ENCODE peak calls at places on chromosomes 7 and 10, in seven cellular contexts. K is IMR-90, D is fibroblast of pulmonary artery, M is mesendoderm, W is lower leg skin, N is foreskin fibroblast, B is PC-3. U is an unnamed sample.

GRCh38 chr10:46544989-46545791 is 11.3 kb downstream of the GPRIN2 start:
- DNase-seq in D (peak), N (peak), M (peak), W (peak), K (no peak), B (peak), U (no peak)

GRCh38 chr7:4682621-4683042 is 537 bp downstream of the FOXK1 start:
- DNase-seq in M (peak), W (no peak), D (peak), N (peak), K (peak), B (peak), U (no peak)

GRCh38 chr7:130906575-130906974 is 172.6 kb upstream of the KLF14 start:
- DNase-seq in W (no peak), M (no peak), K (peak), B (peak), D (no peak), N (peak), U (no peak)

GRCh38 chr10:84348860-84349259 is 20.5 kb downstream of the CCSER2 start:
- DNase-seq in M (no peak), W (no peak), B (peak), K (peak), D (peak), N (peak), U (no peak)

GRCh38 chr7:157016352-157017041 is 6.0 kb upstream of the MNX1 start:
- DNase-seq in D (no peak), N (no peak), B (no peak), W (peak), K (no peak), M (peak), U (no peak)

GRCh38 chr7:81574723-81575326 is 195.0 kb downstream of the HGF start:
- DNase-seq in D (peak), K (peak), W (no peak), B (no peak), N (no peak), M (no peak), U (peak)

GRCh38 chr7:133650067-133650466 is 397.2 kb downstream of the EXOC4 start:
- DNase-seq in B (no peak), K (peak), D (peak), M (no peak), N (peak), W (no peak), U (no peak)

GRCh38 chr10:50310560-50311174 is 59.4 kb upstream of the ASAH2 start:
- DNase-seq in N (no peak), M (peak), B (peak), K (no peak), W (no peak), D (peak), U (no peak)

GRCh38 chr7:8511810-8512209 is 78.4 kb downstream of the NXPH1 start:
- DNase-seq in K (no peak), M (no peak), B (no peak), W (no peak), D (no peak), N (no peak), U (no peak)

GRCh38 chr10:7696545-7696944 is 6.6 kb upstream of the ITIH2 start:
- DNase-seq in W (no peak), B (peak), N (no peak), D (peak), M (no peak), K (no peak), U (no peak)

GRCh38 chr7:152647009-152647408 is 28.9 kb downstream of the XRCC2 start:
- DNase-seq in N (no peak), M (no peak), B (no peak), D (no peak), K (no peak), W (no peak), U (no peak)

GRCh38 chr10:21531164-21531563 is 2.9 kb upstream of the MLLT10 start:
- DNase-seq in B (no peak), K (peak), W (no peak), M (no peak), D (peak), N (peak), U (no peak)

GRCh38 chr10:130052193-130052592 is 58.4 kb downstream of the C10orf143 start:
- DNase-seq in M (no peak), D (no peak), B (no peak), K (no peak), N (no peak), W (no peak), U (no peak)

GRCh38 chr7:141649865-141650499 is 52.0 kb downstream of the DENND11 start:
- DNase-seq in W (no peak), K (peak), N (peak), B (peak), D (peak), M (peak), U (peak)

GRCh38 chr10:58106211-58107035 is 161.3 kb downstream of the IPMK start:
- DNase-seq in D (no peak), M (no peak), W (no peak), B (no peak), N (no peak), K (no peak), U (no peak)

GRCh38 chr7:513521-514166 is 6.0 kb downstream of the PDGFA start:
- DNase-seq in W (no peak), N (peak), B (peak), K (peak), M (no peak), D (peak), U (peak)

GRCh38 chr10:75115137-75115536 is 3.7 kb downstream of the SAMD8 start:
- DNase-seq in W (peak), B (no peak), M (no peak), N (no peak), D (peak), K (peak), U (peak)

GRCh38 chr7:111537134-111537533 is 25.2 kb downstream of the IMMP2L start:
- DNase-seq in D (no peak), W (no peak), B (no peak), N (no peak), K (no peak), M (no peak), U (no peak)
- H3K4me3 ChIP-seq in D (no peak), W (no peak), B (no peak), N (no peak), K (no peak), M (no peak), U (no peak)

GRCh38 chr7:106657085-106657991 is 3.6 kb downstream of the CCDC71L start:
- DNase-seq in W (no peak), N (no peak), B (no peak), K (peak), D (peak), M (no peak), U (no peak)
- H3K4me3 ChIP-seq in W (no peak), N (peak), B (no peak), K (no peak), D (peak), M (no peak), U (no peak)

DNA sequence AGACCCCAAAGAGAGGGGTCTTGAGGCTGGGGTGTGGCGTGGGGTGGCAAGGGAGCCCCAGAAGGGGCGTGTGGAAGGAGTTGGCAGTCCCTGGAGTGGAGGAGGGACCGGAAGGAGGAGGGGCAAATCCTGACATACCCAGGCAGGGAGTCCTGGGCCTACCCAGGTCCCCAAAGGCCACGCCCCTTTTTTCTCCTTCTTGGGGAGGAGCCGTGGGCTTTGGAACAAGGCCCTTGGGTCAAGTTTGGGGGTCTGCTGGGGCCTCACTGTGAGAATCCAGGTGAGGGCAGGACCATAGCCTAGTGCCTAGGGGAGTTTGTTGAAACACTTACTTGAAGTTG is 1.2 kb upstream of the SMARCD3 start:
- DNase-seq in N (peak), K (peak), D (peak), W (no peak), B (no peak), M (peak), U (peak)
- H3K4me3 ChIP-seq in N (peak), K (no peak), D (no peak), W (no peak), B (no peak), M (no peak), U (no peak)

GRCh38 chr10:103671561-103671960 is 178.1 kb downstream of the NEURL1 start:
- DNase-seq in N (no peak), W (no peak), B (no peak), D (no peak), K (no peak), M (no peak), U (no peak)

GRCh38 chr10:103673616-103674015 is 180.1 kb downstream of the NEURL1 start:
- DNase-seq in N (no peak), M (no peak), K (no peak), D (no peak), W (no peak), B (no peak), U (no peak)

GRCh38 chr10:103671126-103671525 is 177.6 kb downstream of the NEURL1 start:
- DNase-seq in B (no peak), W (no peak), K (no peak), M (no peak), D (no peak), N (no peak), U (no peak)

GRCh38 chr10:103669944-103670343 is 176.4 kb downstream of the NEURL1 start:
- DNase-seq in B (no peak), N (no peak), M (peak), D (no peak), K (no peak), W (no peak), U (no peak)

GRCh38 chr10:103672345-103672744 is 178.8 kb downstream of the NEURL1 start:
- DNase-seq in B (no peak), K (no peak), N (no peak), D (no peak), M (no peak), W (no peak), U (no peak)
- H3K4me3 ChIP-seq in B (no peak), K (no peak), N (no peak), D (no peak), M (no peak), W (no peak), U (no peak)

GRCh38 chr10:613217-613616 is 76.3 kb downstream of the DIP2C start:
- DNase-seq in M (no peak), W (no peak), D (no peak), N (no peak), K (no peak), B (peak), U (no peak)

GRCh38 chr10:614772-615582 is 74.5 kb downstream of the DIP2C start:
- DNase-seq in N (peak), K (peak), B (no peak), W (no peak), D (no peak), M (no peak), U (no peak)

GRCh38 chr10:613661-614340 is 75.7 kb downstream of the DIP2C start:
- DNase-seq in B (no peak), K (no peak), N (no peak), M (no peak), D (no peak), W (no peak), U (no peak)

GRCh38 chr10:614341-614664 is 75.2 kb downstream of the DIP2C start:
- DNase-seq in W (no peak), M (no peak), K (no peak), B (no peak), N (no peak), D (no peak), U (no peak)

GRCh38 chr10:612696-613095 is 76.8 kb downstream of the DIP2C start:
- DNase-seq in W (no peak), B (peak), D (no peak), K (no peak), N (no peak), M (no peak), U (no peak)
- H3K4me3 ChIP-seq in W (no peak), B (peak), D (no peak), K (no peak), N (no peak), M (no peak), U (no peak)